ENCODE peak calls at places on chromosomes 7 and 10, in eight cellular contexts. X is AG10803; Q is HT1080; J is left lobe of liver; T is T-cell; R is activated CD8-positive, alpha-beta memory T cell treated with anti-CD3 and anti-CD28 coated beads for 48 hours; P is SW480; O is germinal center. G is an unnamed sample.

GRCh38 chr7:132141109-132141508 is 435.2 kb downstream of the PLXNA4 start:
- DNase-seq in T (no peak), Q (peak; percentile 13), R (no peak), X (peak; percentile 66), P (no peak), O (no peak), J (no peak), G (no peak)

GRCh38 chr10:62050941-62051433 is 149.5 kb downstream of the ARID5B start:
- DNase-seq in Q (peak; percentile 92), O (peak; percentile 59), X (peak; percentile 91), T (peak; percentile 72), P (no peak), R (peak; percentile 44), J (no peak), G (no peak)

GRCh38 chr7:148402159-148402558 is 188.4 kb upstream of the C7orf33 start:
- DNase-seq in P (no peak), O (no peak), J (no peak), R (no peak), T (no peak), Q (no peak), X (no peak), G (no peak)

GRCh38 chr10:43199684-43200537 is 61.7 kb downstream of the CSGALNACT2 start:
- DNase-seq in J (peak; percentile 40), X (no peak), P (no peak), O (no peak), Q (no peak), R (no peak), T (no peak), G (no peak)

GRCh38 chr7:154409703-154410311 is 357.6 kb downstream of the DPP6 start:
- DNase-seq in J (no peak), Q (peak; percentile 11), O (no peak), T (no peak), P (peak; percentile 11), X (no peak), R (no peak), G (no peak)

GRCh38 chr7:141290951-141291350 is 217.1 kb downstream of the TMEM178B start:
- DNase-seq in T (no peak), X (no peak), Q (no peak), P (no peak), O (no peak), J (no peak), R (no peak), G (no peak)

GRCh38 chr10:129375171-129375570 is 91.9 kb upstream of the MGMT start:
- DNase-seq in T (no peak), Q (no peak), P (no peak), R (no peak), J (no peak), X (no peak), O (no peak), G (no peak)

GRCh38 chr10:78358982-78359381 is 325.3 kb downstream of the RPS24 start:
- DNase-seq in Q (no peak), P (no peak), T (no peak), J (no peak), R (no peak), O (no peak), X (no peak), G (no peak)

GRCh38 chr10:123272171-123272570 is 118.0 kb downstream of the BUB3 start:
- DNase-seq in R (no peak), X (no peak), O (no peak), P (no peak), T (no peak), Q (no peak), J (no peak), G (no peak)

GRCh38 chr10:132862485-132863420 is 76.8 kb upstream of the NKX6-2 start:
- DNase-seq in J (peak; percentile 35), O (no peak), Q (no peak), T (no peak), P (peak; percentile 6), X (no peak), R (no peak), G (no peak)

GRCh38 chr7:2632717-2633537 is 1.1 kb downstream of the TTYH3 start:
- DNase-seq in X (peak; percentile 64), T (no peak), P (peak; percentile 78), J (peak; percentile 77), Q (peak; percentile 82), O (peak; percentile 48), R (no peak), G (no peak)

GRCh38 chr7:101018271-101019167 is 1.4 kb upstream of the MUC17 start:
- DNase-seq in R (no peak), J (no peak), P (no peak), Q (no peak), X (no peak), O (no peak), T (no peak), G (no peak)

GRCh38 chr10:19888061-19888660 is 71.9 kb downstream of the PLXDC2 start:
- DNase-seq in X (no peak), T (no peak), O (no peak), R (no peak), P (no peak), Q (no peak), J (no peak), G (no peak)

GRCh38 chr10:131792809-131793208 is 108.0 kb upstream of the PPP2R2D start:
- DNase-seq in X (no peak), R (no peak), O (no peak), Q (no peak), J (peak; percentile 15), P (no peak), T (no peak), G (no peak)

GRCh38 chr10:23186697-23187096 is 5.4 kb upstream of the PTF1A start:
- DNase-seq in T (no peak), X (no peak), R (no peak), Q (no peak), J (no peak), O (no peak), P (peak; percentile 17), G (no peak)

GRCh38 chr10:972763-973162 is 15.5 kb upstream of the GTPBP4 start:
- DNase-seq in R (no peak), O (no peak), X (no peak), Q (no peak), P (no peak), J (no peak), T (no peak), G (no peak)

GRCh38 chr10:11562888-11563287 is 48.6 kb downstream of the USP6NL start:
- DNase-seq in R (no peak), J (no peak), O (no peak), P (no peak), T (no peak), X (no peak), Q (no peak), G (no peak)

GRCh38 chr10:115141254-115141653 is 48.1 kb downstream of the ATRNL1 start:
- DNase-seq in X (peak; percentile 5), Q (no peak), P (no peak), T (no peak), R (no peak), J (no peak), O (no peak), G (no peak)

GRCh38 chr7:25849361-25850184 is 302.4 kb upstream of the NFE2L3 start:
- DNase-seq in Q (peak; percentile 78), P (peak; percentile 86), X (peak; percentile 80), T (no peak), O (no peak), J (no peak), R (no peak), G (no peak)

GRCh38 chr7:112147752-112148435 is 58.3 kb downstream of the DOCK4 start:
- DNase-seq in O (no peak), J (no peak), X (no peak), R (no peak), T (no peak), Q (no peak), P (no peak), G (no peak)

GRCh38 chr7:64098-64521 is 128.3 kb upstream of the FAM20C start:
- DNase-seq in P (peak; percentile 70), J (no peak), T (no peak), X (peak; percentile 71), R (no peak), O (no peak), Q (peak; percentile 66), G (peak; percentile 44)

GRCh38 chr10:24207781-24208611 is 942 bp upstream of the KIAA1217 start:
- DNase-seq in R (no peak), P (peak; percentile 40), T (no peak), J (peak; percentile 48), Q (peak; percentile 2), X (no peak), O (no peak), G (no peak)

GRCh38 chr10:87058171-87058570 is 36.5 kb downstream of the GLUD1 start:
- DNase-seq in X (no peak), P (no peak), Q (no peak), R (no peak), O (no peak), J (no peak), T (no peak), G (no peak)

GRCh38 chr10:23868121-23868520 is 340.8 kb upstream of the KIAA1217 start:
- DNase-seq in R (no peak), X (no peak), T (no peak), O (no peak), P (no peak), J (no peak), Q (no peak), G (no peak)

GRCh38 chr7:35286422-35286821 is 32.5 kb upstream of the TBX20 start:
- DNase-seq in O (no peak), R (no peak), P (peak; percentile 11), Q (peak; percentile 85), T (no peak), J (no peak), X (no peak), G (no peak)

GRCh38 chr7:128814496-128814895 is 15.7 kb upstream of the FLNC start:
- DNase-seq in X (no peak), J (no peak), P (no peak), O (no peak), Q (no peak), R (no peak), T (no peak), G (peak; percentile 30)

GRCh38 chr7:127738859-127739258 is 86.9 kb downstream of the SND1 start:
- DNase-seq in O (peak; percentile 5), T (no peak), R (no peak), X (no peak), J (no peak), P (no peak), Q (no peak), G (no peak)

GRCh38 chr7:149873968-149874643 is at the start of gene ATP6V0E2:
- DNase-seq in J (no peak), P (peak; percentile 18), O (no peak), T (no peak), R (no peak), Q (no peak), X (no peak), G (no peak)